ENCODE peak calls at places on chromosomes 2 and 18, in eight cellular contexts. M, W, H, Y, I, K, V and C are unnamed samples.

GRCh38 chr18:3914116-3914515 is 464.1 kb downstream of the TGIF1 start:
- DNase-seq in M (no peak), W (no peak), H (no peak), Y (no peak), I (no peak), K (no peak), V (no peak), C (no peak)

GRCh38 chr2:12948231-12948962 is 231.7 kb downstream of the TRIB2 start:
- DNase-seq in M (no peak), W (no peak), H (no peak), Y (no peak), I (peak), K (no peak), V (no peak), C (no peak)

GRCh38 chr2:65278450-65279030 is 50.9 kb downstream of the ACTR2 start:
- DNase-seq in M (no peak), W (no peak), H (no peak), Y (no peak), I (no peak), K (no peak), V (no peak), C (no peak)

GRCh38 chr2:27071277-27071989 is at the start of gene OST4:
- DNase-seq in M (peak), W (peak), H (peak), Y (peak), I (peak), K (peak), V (peak), C (peak)

GRCh38 chr18:10495936-10496335 is 29.9 kb upstream of the NAPG start:
- DNase-seq in M (no peak), W (no peak), H (no peak), Y (no peak), I (no peak), K (no peak), V (no peak), C (no peak)

GRCh38 chr2:234500394-234501006 is 3.6 kb upstream of the ARL4C start:
- DNase-seq in M (peak), W (peak), H (peak), Y (peak), I (peak), K (no peak), V (peak), C (peak)

GRCh38 chr18:58754544-58755068 is 83.3 kb downstream of the MALT1 start:
- DNase-seq in M (no peak), W (no peak), H (no peak), Y (no peak), I (no peak), K (no peak), V (no peak), C (no peak)

GRCh38 chr2:102355526-102356380 is at the start of gene IL18R1:
- DNase-seq in M (peak), W (peak), H (peak), Y (peak), I (peak), K (peak), V (peak), C (peak)

GRCh38 chr2:7190587-7191320 is 273.5 kb downstream of the RNF144A start:
- DNase-seq in M (no peak), W (no peak), H (no peak), Y (no peak), I (no peak), K (no peak), V (no peak), C (no peak)

GRCh38 chr18:45361148-45361851 is 254.0 kb upstream of the SLC14A2 start:
- DNase-seq in M (no peak), W (no peak), H (no peak), Y (no peak), I (no peak), K (no peak), V (no peak), C (no peak)

GRCh38 chr2:179272406-179273192 is 8.0 kb upstream of the SESTD1 start:
- DNase-seq in M (no peak), W (peak), H (no peak), Y (peak), I (peak), K (no peak), V (peak), C (no peak)

GRCh38 chr2:101418704-101419663 is 31.7 kb upstream of the CREG2 start:
- DNase-seq in M (peak), W (peak), H (no peak), Y (peak), I (peak), K (no peak), V (peak), C (peak)

GRCh38 chr2:19835818-19836281 is 65.9 kb downstream of the TTC32 start:
- DNase-seq in M (no peak), W (no peak), H (no peak), Y (no peak), I (no peak), K (no peak), V (no peak), C (no peak)

GRCh38 chr2:23312996-23313606 is 71.9 kb upstream of the KLHL29 start:
- DNase-seq in M (peak), W (peak), H (no peak), Y (peak), I (peak), K (no peak), V (no peak), C (peak)

GRCh38 chr2:206275274-206276160 is 1.1 kb downstream of the ZDBF2 start:
- DNase-seq in M (peak), W (peak), H (no peak), Y (peak), I (peak), K (no peak), V (peak), C (peak)

GRCh38 chr2:26330114-26330581 is 15.8 kb upstream of the SELENOI start:
- DNase-seq in M (peak), W (peak), H (peak), Y (peak), I (peak), K (peak), V (peak), C (peak)

GRCh38 chr2:27079233-27080139 is 1.1 kb downstream of the EMILIN1 start:
- DNase-seq in M (no peak), W (no peak), H (no peak), Y (no peak), I (no peak), K (no peak), V (no peak), C (no peak)

GRCh38 chr2:183898641-183899040 is 699.7 kb upstream of the ZNF804A start:
- DNase-seq in M (no peak), W (no peak), H (no peak), Y (no peak), I (no peak), K (no peak), V (peak), C (no peak)

GRCh38 chr2:95799490-95799889 is 192.1 kb downstream of the ANKRD36C start:
- DNase-seq in M (no peak), W (no peak), H (no peak), Y (no peak), I (no peak), K (no peak), V (no peak), C (no peak)

GRCh38 chr2:132582360-132582759 is 87.6 kb downstream of the LYPD1 start:
- DNase-seq in M (no peak), W (no peak), H (no peak), Y (no peak), I (no peak), K (no peak), V (no peak), C (no peak)

GRCh38 chr2:220811952-220812570 is 760.0 kb downstream of the EPHA4 start:
- DNase-seq in M (no peak), W (no peak), H (no peak), Y (peak), I (no peak), K (no peak), V (peak), C (no peak)

GRCh38 chr2:95380280-95380679 is 22.2 kb upstream of the FAHD2A start:
- DNase-seq in M (no peak), W (no peak), H (no peak), Y (no peak), I (no peak), K (no peak), V (no peak), C (no peak)

GRCh38 chr2:143334837-143335236 is 205.6 kb downstream of the ARHGAP15 start:
- DNase-seq in M (no peak), W (no peak), H (no peak), Y (peak), I (no peak), K (no peak), V (no peak), C (no peak)

GRCh38 chr2:211453311-211453894 is 897.0 kb downstream of the CPS1 start:
- DNase-seq in M (no peak), W (no peak), H (no peak), Y (no peak), I (no peak), K (no peak), V (no peak), C (no peak)

GRCh38 chr18:70700496-70700895 is 411.7 kb downstream of the SOCS6 start:
- DNase-seq in M (no peak), W (no peak), H (no peak), Y (no peak), I (no peak), K (no peak), V (no peak), C (no peak)

GRCh38 chr2:234298916-234299315 is 198.0 kb downstream of the ARL4C start:
- DNase-seq in M (no peak), W (no peak), H (no peak), Y (no peak), I (no peak), K (no peak), V (no peak), C (no peak)

GRCh38 chr2:113070606-113070975 is 2.8 kb downstream of the IL1F10 start:
- DNase-seq in M (no peak), W (no peak), H (no peak), Y (no peak), I (no peak), K (no peak), V (peak), C (no peak)

GRCh38 chr2:13676269-13676668 is 956.2 kb upstream of the LRATD1 start:
- DNase-seq in M (no peak), W (no peak), H (no peak), Y (no peak), I (no peak), K (no peak), V (peak), C (no peak)

DNA sequence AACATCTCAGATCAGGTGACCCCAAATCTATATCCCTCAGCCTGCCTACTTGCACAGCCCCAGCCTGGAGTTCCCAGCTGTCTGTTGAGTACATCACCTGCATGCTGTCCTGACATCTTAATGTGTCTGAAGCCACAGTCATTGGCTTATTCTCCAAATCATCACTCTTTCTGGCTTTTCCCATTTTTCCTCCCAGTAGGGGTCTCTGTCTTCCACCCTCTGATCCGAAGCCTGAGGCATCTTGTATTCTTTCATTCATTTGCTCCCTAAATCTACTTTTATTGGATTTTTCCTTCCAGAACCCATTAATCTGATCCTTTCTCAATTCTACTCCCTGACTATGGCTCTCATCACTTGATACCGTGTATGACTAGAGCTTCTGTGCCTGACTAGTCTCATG is 332.9 kb upstream of the DCC start:
- DNase-seq in M (no peak), W (no peak), H (no peak), Y (no peak), I (no peak), K (no peak), V (no peak), C (no peak)
- TF ChIP-seq CTCF in M (no peak), W (no peak), H (no peak), Y (no peak), I (no peak), K (no peak), V (no peak), C (no peak)

GRCh38 chr2:60496475-60496874 is 57.0 kb downstream of the BCL11A start:
- DNase-seq in M (no peak), W (no peak), H (no peak), Y (no peak), I (no peak), K (no peak), V (no peak), C (no peak)
- TF ChIP-seq CTCF in M (no peak), W (no peak), H (no peak), Y (no peak), I (no peak), K (no peak), V (no peak), C (no peak)

GRCh38 chr2:105068875-105069274 is 31.0 kb downstream of the MRPS9 start:
- DNase-seq in M (no peak), W (no peak), H (no peak), Y (no peak), I (no peak), K (no peak), V (no peak), C (no peak)

GRCh38 chr2:105070010-105070865 is 32.4 kb downstream of the MRPS9 start:
- DNase-seq in M (no peak), W (no peak), H (no peak), Y (no peak), I (no peak), K (no peak), V (no peak), C (no peak)

GRCh38 chr2:105071379-105071778 is 33.5 kb downstream of the MRPS9 start:
- DNase-seq in M (no peak), W (no peak), H (no peak), Y (no peak), I (no peak), K (no peak), V (no peak), C (no peak)

GRCh38 chr2:105072039-105072438 is 34.2 kb downstream of the MRPS9 start:
- DNase-seq in M (no peak), W (no peak), H (no peak), Y (no peak), I (no peak), K (no peak), V (no peak), C (peak)

DNA sequence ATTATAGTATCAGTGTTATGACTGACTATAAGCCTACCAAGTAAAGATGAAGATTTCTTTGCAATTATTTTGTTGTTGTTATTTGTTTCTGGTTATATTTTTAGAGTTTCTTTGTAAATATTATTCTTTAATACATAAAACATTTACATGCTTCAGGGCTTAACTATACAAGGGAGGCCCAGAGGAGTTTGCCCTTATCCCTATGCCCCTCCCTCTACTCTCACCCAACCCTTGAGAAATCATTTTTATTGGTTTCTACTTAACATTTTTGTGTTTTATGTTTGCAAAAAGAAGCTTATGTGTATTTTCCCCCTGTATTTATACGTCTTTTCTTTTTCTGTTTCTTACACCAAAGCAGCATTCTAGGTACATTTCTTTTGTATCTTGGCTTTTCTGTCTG is 30.5 kb downstream of the MRPS9 start:
- DNase-seq in M (no peak), W (no peak), H (no peak), Y (no peak), I (no peak), K (no peak), V (no peak), C (no peak)
- TF ChIP-seq CTCF in M (no peak), W (no peak), H (no peak), Y (no peak), I (no peak), K (no peak), V (no peak), C (no peak)

DNA sequence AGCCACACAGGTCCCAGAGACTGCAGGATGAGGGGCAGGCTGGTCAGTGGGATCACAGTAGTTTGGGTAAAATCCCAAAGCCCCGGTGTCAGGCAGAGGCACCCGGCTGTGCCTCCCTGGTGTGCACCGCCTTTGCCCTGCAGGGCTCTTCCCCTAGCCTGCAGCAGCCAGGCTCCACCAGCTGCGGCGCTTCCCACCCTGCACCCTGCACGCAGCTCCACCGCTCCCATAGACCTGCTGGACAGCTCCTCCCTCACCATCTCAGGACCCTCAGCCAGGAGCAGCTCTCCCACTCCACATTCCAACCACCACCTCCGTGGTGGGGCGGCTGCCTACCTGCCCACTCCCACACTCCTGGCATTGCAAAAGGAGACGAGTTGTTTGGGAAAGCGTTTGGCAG is 287.3 kb upstream of the HDAC4 start:
- DNase-seq in M (peak), W (no peak), H (no peak), Y (peak), I (no peak), K (no peak), V (no peak), C (no peak)
- TF ChIP-seq CTCF in M (no peak), W (no peak), H (no peak), Y (peak), I (no peak), K (no peak), V (no peak), C (no peak)

GRCh38 chr2:49687873-49688272 is 533.6 kb upstream of the FSHR start:
- DNase-seq in M (no peak), W (no peak), H (no peak), Y (no peak), I (no peak), K (no peak), V (peak), C (no peak)
- TF ChIP-seq CTCF in M (peak), W (no peak), H (peak), Y (peak), I (peak), K (peak), V (peak), C (peak)